ENCODE peak calls at places on chromosomes 11 and 22, in four cellular contexts. M is astrocyte, R is HepG2, S is Panc1. T is an unnamed sample.

GRCh38 chr11:17353228-17354021 is 1.8 kb downstream of the NCR3LG1 start:
- DNase-seq in M (peak), S (peak), R (peak), T (peak)

GRCh38 chr11:59206635-59207034 is 6.1 kb downstream of the MPEG1 start:
- DNase-seq in S (no peak), M (no peak), R (peak), T (peak)

GRCh38 chr22:28435271-28435825 is 244.3 kb downstream of the TTC28 start:
- DNase-seq in M (no peak), R (no peak), S (no peak), T (no peak)

GRCh38 chr11:27861706-27862430 is 161.6 kb upstream of the BDNF start:
- DNase-seq in R (no peak), S (no peak), M (peak), T (no peak)

GRCh38 chr11:1916986-1917522 is 2.4 kb upstream of the TNNT3 start:
- DNase-seq in R (no peak), M (no peak), S (no peak), T (no peak)

GRCh38 chr11:1029686-1030085 is 6.8 kb downstream of the MUC6 start:
- DNase-seq in S (no peak), M (no peak), R (no peak), T (no peak)

GRCh38 chr22:38016182-38017078 is 32.1 kb upstream of the SOX10 start:
- DNase-seq in R (no peak), M (no peak), S (no peak), T (peak)

GRCh38 chr11:57792060-57792541 is 30.5 kb downstream of the CTNND1 start:
- DNase-seq in M (peak), R (no peak), S (no peak), T (peak)

GRCh38 chr22:43434601-43435311 is 22.9 kb downstream of the MPPED1 start:
- DNase-seq in S (no peak), M (no peak), R (no peak), T (no peak)

GRCh38 chr22:42780070-42780540 is 59.4 kb upstream of the A4GALT start:
- DNase-seq in R (peak), S (peak), M (peak), T (peak)

GRCh38 chr11:10591741-10592140 is 23.3 kb upstream of the LYVE1 start:
- DNase-seq in R (no peak), M (no peak), S (no peak), T (no peak)

GRCh38 chr11:79066456-79067354 is 374.1 kb downstream of the TENM4 start:
- DNase-seq in R (no peak), M (no peak), S (no peak), T (peak)

GRCh38 chr11:111540114-111540920 is at the start of gene LAYN:
- DNase-seq in M (no peak), R (no peak), S (no peak), T (no peak)

GRCh38 chr11:74636633-74637184 is 44.3 kb downstream of the POLD3 start:
- DNase-seq in M (peak), S (no peak), R (no peak), T (peak)

GRCh38 chr22:49657275-49657973 is 170.2 kb downstream of the BRD1 start:
- DNase-seq in S (no peak), M (no peak), R (no peak), T (peak)

GRCh38 chr22:47750086-47750485 is 987.6 kb downstream of the TBC1D22A start:
- DNase-seq in S (no peak), M (no peak), R (no peak), T (no peak)

GRCh38 chr11:12397953-12398352 is 20.6 kb downstream of the PARVA start:
- DNase-seq in S (no peak), R (no peak), M (peak), T (peak)

GRCh38 chr11:31005202-31005601 is 364.3 kb downstream of the DCDC1 start:
- DNase-seq in R (no peak), S (no peak), M (no peak), T (no peak)

GRCh38 chr11:116871248-116871647 is 33.8 kb upstream of the APOA1 start:
- DNase-seq in S (no peak), M (peak), R (no peak), T (no peak)

GRCh38 chr11:17546240-17546639 is 819 bp upstream of the OTOG start:
- DNase-seq in S (no peak), M (no peak), R (no peak), T (no peak)

GRCh38 chr11:64232182-64233018 is 2.0 kb upstream of the VEGFB start:
- DNase-seq in M (no peak), R (no peak), S (no peak), T (no peak)

GRCh38 chr11:77191823-77192495 is 63.9 kb downstream of the MYO7A start:
- DNase-seq in R (peak), M (peak), S (peak), T (no peak)

GRCh38 chr11:69940246-69940610 is 121.0 kb upstream of the FGF3 start:
- DNase-seq in S (no peak), M (no peak), R (no peak), T (no peak)

GRCh38 chr22:45159652-45160462 is 3.9 kb upstream of the NUP50 start:
- DNase-seq in S (no peak), M (peak), R (peak), T (peak)

GRCh38 chr11:413120-414081 is 1.4 kb downstream of the SIGIRR start:
- DNase-seq in R (no peak), S (no peak), M (no peak), T (no peak)

GRCh38 chr22:41826430-41827383 is 6.2 kb upstream of the SREBF2 start:
- DNase-seq in M (no peak), S (no peak), R (no peak), T (no peak)

GRCh38 chr11:28833670-28834069 is 725.5 kb downstream of the METTL15 start:
- DNase-seq in M (peak), R (no peak), S (no peak), T (peak)

GRCh38 chr11:122306776-122307479 is 190.9 kb upstream of the BLID start:
- DNase-seq in S (no peak), M (no peak), R (no peak), T (no peak)
- H3K27ac ChIP-seq in S (no peak), M (no peak), R (no peak), T (no peak)

DNA sequence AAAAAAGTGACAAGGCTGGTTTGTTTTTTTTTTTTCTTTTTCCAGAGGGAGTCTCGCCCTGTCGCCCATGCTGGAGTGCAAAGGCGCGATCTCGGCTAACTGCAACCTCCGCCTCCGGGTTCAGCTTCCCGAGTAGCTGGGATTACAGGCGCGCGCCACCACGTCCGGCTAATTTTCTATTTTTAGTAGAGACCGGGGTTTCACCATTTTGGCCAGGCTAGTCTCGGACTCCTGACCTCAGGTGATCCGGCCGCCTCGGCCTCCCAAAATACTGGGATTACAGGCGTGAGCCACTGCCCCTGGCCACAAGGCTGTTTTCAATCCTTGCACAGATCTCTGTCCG is 617 bp downstream of the ATP6V1E1 start:
- DNase-seq in S (no peak), R (no peak), M (no peak), T (no peak)
- H3K27ac ChIP-seq in S (peak), R (peak), M (peak), T (peak)

GRCh38 chr11:102553835-102554282 is 23.3 kb upstream of the MMP7 start:
- DNase-seq in S (no peak), M (no peak), R (peak), T (no peak)

GRCh38 chr11:102552020-102552419 is 21.5 kb upstream of the MMP7 start:
- DNase-seq in S (no peak), M (no peak), R (no peak), T (no peak)

GRCh38 chr11:102555091-102555490 is 24.5 kb upstream of the MMP7 start:
- DNase-seq in S (no peak), M (no peak), R (no peak), T (no peak)

GRCh38 chr11:102551188-102551781 is 20.7 kb upstream of the MMP7 start:
- DNase-seq in S (no peak), R (no peak), M (no peak), T (no peak)

GRCh38 chr11:102552447-102553200 is 22.1 kb upstream of the MMP7 start:
- DNase-seq in R (peak), S (no peak), M (peak), T (no peak)
- H3K27ac ChIP-seq in R (no peak), S (peak), M (peak), T (no peak)

GRCh38 chr11:118533769-118534729 is 3.1 kb downstream of the TMEM25 start:
- DNase-seq in M (no peak), S (no peak), R (peak), T (no peak)
- H3K27ac ChIP-seq in M (no peak), S (no peak), R (peak), T (no peak)

DNA sequence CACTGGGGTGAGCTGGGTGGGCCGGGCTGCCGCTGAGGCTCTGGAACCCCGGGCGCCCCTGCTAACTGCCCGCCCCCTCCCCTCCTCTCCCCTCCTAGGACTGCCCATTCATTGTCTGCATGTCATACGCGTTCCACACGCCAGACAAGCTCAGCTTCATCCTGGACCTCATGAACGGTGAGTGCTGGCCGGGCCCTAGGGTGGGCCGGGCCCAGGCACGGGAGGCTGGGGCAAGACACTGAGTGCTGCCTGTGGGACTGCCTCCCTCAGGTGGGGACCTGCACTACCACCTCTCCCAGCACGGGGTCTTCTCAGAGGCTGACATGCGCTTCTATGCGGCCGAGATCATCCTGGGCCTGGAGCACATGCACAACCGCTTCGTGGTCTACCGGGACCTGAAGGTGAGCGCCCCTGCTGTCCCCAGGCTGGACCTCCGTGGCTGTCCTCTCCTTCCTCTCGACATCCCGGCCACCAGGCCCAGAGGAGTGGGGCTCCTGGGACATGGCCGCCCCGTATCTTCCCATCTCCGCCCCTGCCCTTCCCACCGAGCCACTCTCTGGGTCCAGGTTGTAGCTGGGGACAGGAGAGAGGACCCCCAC is 7.5 kb upstream of the ANKRD13D start:
- DNase-seq in R (no peak), S (no peak), M (no peak), T (no peak)
- H3K27ac ChIP-seq in R (no peak), S (no peak), M (no peak), T (no peak)

GRCh38 chr11:81495699-81496292 is 1237.9 kb downstream of the FAM181B start:
- DNase-seq in S (no peak), R (no peak), M (no peak), T (no peak)
- H3K27ac ChIP-seq in S (no peak), R (no peak), M (no peak), T (no peak)

GRCh38 chr11:32100495-32100894 is 9.6 kb downstream of the RCN1 start:
- DNase-seq in M (peak), S (no peak), R (no peak), T (no peak)
- H3K27ac ChIP-seq in M (no peak), S (no peak), R (no peak), T (no peak)

T was measured in endothelial cell of umbilical vein.